ENCODE peak calls at places on chromosomes 2 and 18, in five cellular contexts. One of them, this sample, is unnamed.

GRCh38 chr2:17791121-17791902 is 24.9 kb upstream of the MSGN1 start:
- DNase-seq in activated T-cell treated with anti-CD3 and anti-CD28 coated beads, Interleukin-2, amount 50 U/mL, for 24 hours: no peak
- DNase-seq in mesenteric fat pad: no peak
- DNase-seq in fibroblast of mammary gland: peak
- DNase-seq in lower leg skin: no peak
- DNase-seq in this sample: peak

GRCh38 chr18:2846241-2846637 is 567 bp upstream of the EMILIN2 start:
- DNase-seq in lower leg skin: no peak
- DNase-seq in activated T-cell treated with anti-CD3 and anti-CD28 coated beads, Interleukin-2, amount 50 U/mL, for 24 hours: peak
- DNase-seq in fibroblast of mammary gland: peak
- DNase-seq in mesenteric fat pad: no peak
- DNase-seq in this sample: no peak

GRCh38 chr2:239249781-239250180 is 151.0 kb downstream of the HDAC4 start:
- DNase-seq in lower leg skin: no peak
- DNase-seq in activated T-cell treated with anti-CD3 and anti-CD28 coated beads, Interleukin-2, amount 50 U/mL, for 24 hours: peak
- DNase-seq in fibroblast of mammary gland: peak
- DNase-seq in mesenteric fat pad: peak
- DNase-seq in this sample: peak

GRCh38 chr2:10167316-10167715 is 44.8 kb downstream of the RRM2 start:
- DNase-seq in activated T-cell treated with anti-CD3 and anti-CD28 coated beads, Interleukin-2, amount 50 U/mL, for 24 hours: no peak
- DNase-seq in fibroblast of mammary gland: no peak
- DNase-seq in lower leg skin: no peak
- DNase-seq in mesenteric fat pad: no peak
- DNase-seq in this sample: no peak

GRCh38 chr2:99756059-99756458 is 266.2 kb upstream of the REV1 start:
- DNase-seq in lower leg skin: no peak
- DNase-seq in fibroblast of mammary gland: no peak
- DNase-seq in mesenteric fat pad: no peak
- DNase-seq in activated T-cell treated with anti-CD3 and anti-CD28 coated beads, Interleukin-2, amount 50 U/mL, for 24 hours: no peak
- DNase-seq in this sample: no peak

GRCh38 chr18:31042068-31042390 is 513 bp downstream of the DSC3 start:
- DNase-seq in fibroblast of mammary gland: no peak
- DNase-seq in lower leg skin: no peak
- DNase-seq in activated T-cell treated with anti-CD3 and anti-CD28 coated beads, Interleukin-2, amount 50 U/mL, for 24 hours: no peak
- DNase-seq in mesenteric fat pad: no peak
- DNase-seq in this sample: no peak

GRCh38 chr2:189179607-189179979 is at the start of gene COL5A2:
- DNase-seq in mesenteric fat pad: no peak
- DNase-seq in lower leg skin: peak
- DNase-seq in fibroblast of mammary gland: peak
- DNase-seq in activated T-cell treated with anti-CD3 and anti-CD28 coated beads, Interleukin-2, amount 50 U/mL, for 24 hours: no peak
- DNase-seq in this sample: peak

GRCh38 chr2:113406114-113406513 is 31.4 kb upstream of the ZNG1B start:
- DNase-seq in lower leg skin: no peak
- DNase-seq in fibroblast of mammary gland: no peak
- DNase-seq in activated T-cell treated with anti-CD3 and anti-CD28 coated beads, Interleukin-2, amount 50 U/mL, for 24 hours: no peak
- DNase-seq in mesenteric fat pad: no peak
- DNase-seq in this sample: no peak

GRCh38 chr18:13300029-13300428 is 81.5 kb downstream of the LDLRAD4 start:
- DNase-seq in lower leg skin: no peak
- DNase-seq in activated T-cell treated with anti-CD3 and anti-CD28 coated beads, Interleukin-2, amount 50 U/mL, for 24 hours: no peak
- DNase-seq in fibroblast of mammary gland: no peak
- DNase-seq in mesenteric fat pad: no peak
- DNase-seq in this sample: no peak

GRCh38 chr2:38201784-38202183 is 125.8 kb upstream of the CYP1B1 start:
- DNase-seq in activated T-cell treated with anti-CD3 and anti-CD28 coated beads, Interleukin-2, amount 50 U/mL, for 24 hours: no peak
- DNase-seq in fibroblast of mammary gland: peak
- DNase-seq in mesenteric fat pad: no peak
- DNase-seq in lower leg skin: no peak
- DNase-seq in this sample: no peak

GRCh38 chr18:37253424-37254255 is 312.0 kb downstream of the CELF4 start:
- DNase-seq in fibroblast of mammary gland: no peak
- DNase-seq in lower leg skin: no peak
- DNase-seq in mesenteric fat pad: no peak
- DNase-seq in activated T-cell treated with anti-CD3 and anti-CD28 coated beads, Interleukin-2, amount 50 U/mL, for 24 hours: no peak
- DNase-seq in this sample: no peak